ENCODE peak calls at places on chromosomes 12 and 14, in ten cellular contexts. One of them, this sample, is unnamed.

GRCh38 chr12:92044435-92044834 is 101.2 kb downstream of the BTG1 start:
- DNase-seq in lung: no peak
- DNase-seq in PC-3: peak
- DNase-seq in right cardiac atrium: no peak
- DNase-seq in mammary epithelial cell: no peak
- DNase-seq in ascending aorta: no peak
- DNase-seq in left ventricle myocardium inferior: no peak
- DNase-seq in DND-41: no peak
- DNase-seq in mesendoderm: no peak
- DNase-seq in neuronal stem cell: no peak
- DNase-seq in this sample: no peak

GRCh38 chr12:109888179-109889020 is 8.1 kb upstream of the GLTP start:
- DNase-seq in mammary epithelial cell: peak
- DNase-seq in right cardiac atrium: no peak
- DNase-seq in lung: no peak
- DNase-seq in neuronal stem cell: no peak
- DNase-seq in ascending aorta: no peak
- DNase-seq in PC-3: peak
- DNase-seq in mesendoderm: no peak
- DNase-seq in DND-41: no peak
- DNase-seq in left ventricle myocardium inferior: no peak
- DNase-seq in this sample: no peak

GRCh38 chr12:21774358-21775129 is at the start of gene KCNJ8:
- DNase-seq in lung: peak
- DNase-seq in right cardiac atrium: peak
- DNase-seq in mammary epithelial cell: no peak
- DNase-seq in DND-41: no peak
- DNase-seq in neuronal stem cell: peak
- DNase-seq in PC-3: no peak
- DNase-seq in mesendoderm: peak
- DNase-seq in ascending aorta: peak
- DNase-seq in left ventricle myocardium inferior: peak
- DNase-seq in this sample: peak

GRCh38 chr12:90816353-90817089 is 138.5 kb downstream of the CCER1 start:
- DNase-seq in mesendoderm: no peak
- DNase-seq in PC-3: peak
- DNase-seq in left ventricle myocardium inferior: no peak
- DNase-seq in right cardiac atrium: no peak
- DNase-seq in neuronal stem cell: no peak
- DNase-seq in DND-41: no peak
- DNase-seq in ascending aorta: no peak
- DNase-seq in lung: no peak
- DNase-seq in mammary epithelial cell: peak
- DNase-seq in this sample: no peak

GRCh38 chr14:100234511-100234910 is 4.4 kb upstream of the YY1 start:
- DNase-seq in neuronal stem cell: no peak
- DNase-seq in lung: no peak
- DNase-seq in left ventricle myocardium inferior: no peak
- DNase-seq in ascending aorta: no peak
- DNase-seq in mesendoderm: no peak
- DNase-seq in PC-3: no peak
- DNase-seq in DND-41: no peak
- DNase-seq in mammary epithelial cell: no peak
- DNase-seq in right cardiac atrium: no peak
- DNase-seq in this sample: no peak

GRCh38 chr12:9334964-9335363 is 126.8 kb upstream of the PZP start:
- DNase-seq in right cardiac atrium: no peak
- DNase-seq in mesendoderm: no peak
- DNase-seq in mammary epithelial cell: no peak
- DNase-seq in DND-41: no peak
- DNase-seq in PC-3: no peak
- DNase-seq in lung: no peak
- DNase-seq in left ventricle myocardium inferior: no peak
- DNase-seq in neuronal stem cell: no peak
- DNase-seq in ascending aorta: no peak
- DNase-seq in this sample: no peak

GRCh38 chr14:72666610-72667009 is 227.3 kb downstream of the DPF3 start:
- DNase-seq in neuronal stem cell: no peak
- DNase-seq in mesendoderm: no peak
- DNase-seq in DND-41: no peak
- DNase-seq in ascending aorta: no peak
- DNase-seq in PC-3: peak
- DNase-seq in right cardiac atrium: no peak
- DNase-seq in lung: no peak
- DNase-seq in mammary epithelial cell: peak
- DNase-seq in left ventricle myocardium inferior: no peak
- DNase-seq in this sample: no peak

GRCh38 chr14:74259513-74259912 is 20.3 kb downstream of the VSX2 start:
- DNase-seq in DND-41: no peak
- DNase-seq in mammary epithelial cell: no peak
- DNase-seq in ascending aorta: no peak
- DNase-seq in right cardiac atrium: no peak
- DNase-seq in mesendoderm: no peak
- DNase-seq in lung: no peak
- DNase-seq in neuronal stem cell: no peak
- DNase-seq in PC-3: no peak
- DNase-seq in left ventricle myocardium inferior: no peak
- DNase-seq in this sample: no peak

GRCh38 chr12:80837342-80837978 is 100.3 kb downstream of the LIN7A start:
- DNase-seq in left ventricle myocardium inferior: no peak
- DNase-seq in right cardiac atrium: no peak
- DNase-seq in mesendoderm: peak
- DNase-seq in PC-3: peak
- DNase-seq in neuronal stem cell: peak
- DNase-seq in mammary epithelial cell: peak
- DNase-seq in ascending aorta: no peak
- DNase-seq in DND-41: no peak
- DNase-seq in lung: no peak
- DNase-seq in this sample: peak

GRCh38 chr12:73106296-73106695 is 834.1 kb downstream of the TRHDE start:
- DNase-seq in left ventricle myocardium inferior: no peak
- DNase-seq in ascending aorta: no peak
- DNase-seq in DND-41: no peak
- DNase-seq in right cardiac atrium: no peak
- DNase-seq in mammary epithelial cell: peak
- DNase-seq in mesendoderm: peak
- DNase-seq in PC-3: peak
- DNase-seq in lung: no peak
- DNase-seq in neuronal stem cell: no peak
- DNase-seq in this sample: no peak

GRCh38 chr12:107308310-107308709 is 215.0 kb upstream of the CRY1 start:
- DNase-seq in neuronal stem cell: no peak
- DNase-seq in lung: no peak
- DNase-seq in PC-3: no peak
- DNase-seq in left ventricle myocardium inferior: no peak
- DNase-seq in right cardiac atrium: no peak
- DNase-seq in mammary epithelial cell: no peak
- DNase-seq in ascending aorta: no peak
- DNase-seq in DND-41: no peak
- DNase-seq in mesendoderm: no peak
- DNase-seq in this sample: no peak

GRCh38 chr12:107304588-107305532 is 211.5 kb upstream of the CRY1 start:
- DNase-seq in DND-41: no peak
- DNase-seq in PC-3: peak
- DNase-seq in lung: no peak
- DNase-seq in mammary epithelial cell: peak
- DNase-seq in neuronal stem cell: no peak
- DNase-seq in left ventricle myocardium inferior: no peak
- DNase-seq in mesendoderm: no peak
- DNase-seq in right cardiac atrium: no peak
- DNase-seq in ascending aorta: no peak
- DNase-seq in this sample: no peak

GRCh38 chr12:107302649-107303386 is 209.5 kb upstream of the CRY1 start:
- DNase-seq in left ventricle myocardium inferior: no peak
- DNase-seq in DND-41: no peak
- DNase-seq in right cardiac atrium: no peak
- DNase-seq in PC-3: peak
- DNase-seq in mesendoderm: no peak
- DNase-seq in mammary epithelial cell: peak
- DNase-seq in lung: no peak
- DNase-seq in ascending aorta: no peak
- DNase-seq in neuronal stem cell: no peak
- DNase-seq in this sample: no peak

GRCh38 chr12:107309020-107309419 is 215.7 kb upstream of the CRY1 start:
- DNase-seq in lung: no peak
- DNase-seq in ascending aorta: no peak
- DNase-seq in PC-3: no peak
- DNase-seq in DND-41: peak
- DNase-seq in neuronal stem cell: no peak
- DNase-seq in right cardiac atrium: no peak
- DNase-seq in left ventricle myocardium inferior: no peak
- DNase-seq in mesendoderm: no peak
- DNase-seq in mammary epithelial cell: no peak
- DNase-seq in this sample: no peak

DNA sequence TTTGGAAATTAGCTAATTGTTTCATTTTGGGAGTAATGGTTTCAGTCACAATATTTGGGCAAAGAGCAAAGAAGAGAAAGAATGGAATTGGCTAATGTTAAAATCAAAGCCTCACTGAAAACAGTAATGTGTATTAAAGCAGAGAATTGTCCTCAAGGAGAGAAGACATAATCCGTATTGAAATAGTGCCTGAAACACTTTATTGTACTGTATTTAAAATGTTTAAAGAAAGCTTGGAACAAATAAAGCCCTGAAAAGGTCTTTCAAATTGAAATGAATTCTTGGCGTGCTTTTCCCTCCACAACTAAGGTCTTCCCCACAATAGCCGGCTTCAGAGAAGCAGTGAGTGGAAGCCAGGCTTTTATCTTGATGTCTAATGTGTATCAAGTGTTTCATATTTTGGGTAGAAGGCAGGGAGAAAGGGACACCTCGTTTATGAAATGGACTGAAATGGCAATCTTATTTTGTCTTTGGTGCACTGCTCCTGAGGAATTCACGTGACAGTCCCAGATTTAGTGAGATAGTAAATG is 212.9 kb upstream of the CRY1 start:
- DNase-seq in neuronal stem cell: no peak
- DNase-seq in left ventricle myocardium inferior: no peak
- DNase-seq in mesendoderm: no peak
- DNase-seq in right cardiac atrium: no peak
- DNase-seq in mammary epithelial cell: no peak
- DNase-seq in lung: no peak
- DNase-seq in DND-41: no peak
- DNase-seq in ascending aorta: no peak
- DNase-seq in PC-3: no peak
- DNase-seq in this sample: no peak
- H3K27ac ChIP-seq in neuronal stem cell: no peak
- H3K27ac ChIP-seq in left ventricle myocardium inferior: no peak
- H3K27ac ChIP-seq in mesendoderm: no peak
- H3K27ac ChIP-seq in right cardiac atrium: no peak
- H3K27ac ChIP-seq in mammary epithelial cell: no peak
- H3K27ac ChIP-seq in lung: no peak
- H3K27ac ChIP-seq in DND-41: no peak
- H3K27ac ChIP-seq in ascending aorta: no peak
- H3K27ac ChIP-seq in PC-3: no peak
- H3K27ac ChIP-seq in this sample: no peak

DNA sequence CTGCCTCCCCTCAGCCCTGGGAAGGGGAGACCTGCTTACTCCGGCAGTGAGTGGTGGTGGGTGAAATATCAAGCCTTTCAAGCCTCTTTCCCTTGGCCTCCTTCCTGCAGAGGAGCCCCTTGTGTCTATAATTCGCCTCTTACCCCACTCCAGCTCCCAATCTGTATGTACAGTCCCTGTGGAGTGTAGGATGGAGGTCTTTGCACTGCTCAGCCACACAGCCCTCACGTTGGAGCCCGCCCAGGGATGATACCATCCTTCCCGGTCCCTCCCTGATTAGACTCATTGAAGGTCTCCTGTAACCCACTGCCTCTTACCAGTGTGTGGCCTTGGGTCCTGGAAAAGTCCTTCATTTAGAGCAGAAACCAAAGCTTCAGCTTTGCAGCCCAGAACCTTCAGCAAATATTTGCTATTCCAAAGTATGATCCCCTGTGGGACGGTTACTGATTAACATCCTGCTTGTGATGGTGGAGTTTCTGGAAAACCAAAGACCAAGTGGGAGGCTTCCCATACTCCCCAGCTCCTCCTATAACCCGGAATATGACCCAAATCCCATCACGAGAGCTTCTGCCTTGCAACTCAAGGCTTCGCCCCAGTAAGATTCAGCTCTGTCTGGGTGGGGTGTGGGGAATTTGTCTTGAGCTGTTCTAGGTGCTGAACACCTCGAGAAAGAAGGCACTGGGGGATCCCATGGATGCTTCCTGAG is at the start of gene SERPINA10:
- DNase-seq in left ventricle myocardium inferior: no peak
- DNase-seq in DND-41: no peak
- DNase-seq in lung: no peak
- DNase-seq in PC-3: no peak
- DNase-seq in mammary epithelial cell: no peak
- DNase-seq in neuronal stem cell: no peak
- DNase-seq in ascending aorta: no peak
- DNase-seq in mesendoderm: no peak
- DNase-seq in right cardiac atrium: no peak
- DNase-seq in this sample: no peak
- H3K27ac ChIP-seq in left ventricle myocardium inferior: no peak
- H3K27ac ChIP-seq in DND-41: no peak
- H3K27ac ChIP-seq in lung: no peak
- H3K27ac ChIP-seq in PC-3: no peak
- H3K27ac ChIP-seq in mammary epithelial cell: no peak
- H3K27ac ChIP-seq in neuronal stem cell: no peak
- H3K27ac ChIP-seq in ascending aorta: no peak
- H3K27ac ChIP-seq in mesendoderm: no peak
- H3K27ac ChIP-seq in right cardiac atrium: no peak
- H3K27ac ChIP-seq in this sample: no peak

DNA sequence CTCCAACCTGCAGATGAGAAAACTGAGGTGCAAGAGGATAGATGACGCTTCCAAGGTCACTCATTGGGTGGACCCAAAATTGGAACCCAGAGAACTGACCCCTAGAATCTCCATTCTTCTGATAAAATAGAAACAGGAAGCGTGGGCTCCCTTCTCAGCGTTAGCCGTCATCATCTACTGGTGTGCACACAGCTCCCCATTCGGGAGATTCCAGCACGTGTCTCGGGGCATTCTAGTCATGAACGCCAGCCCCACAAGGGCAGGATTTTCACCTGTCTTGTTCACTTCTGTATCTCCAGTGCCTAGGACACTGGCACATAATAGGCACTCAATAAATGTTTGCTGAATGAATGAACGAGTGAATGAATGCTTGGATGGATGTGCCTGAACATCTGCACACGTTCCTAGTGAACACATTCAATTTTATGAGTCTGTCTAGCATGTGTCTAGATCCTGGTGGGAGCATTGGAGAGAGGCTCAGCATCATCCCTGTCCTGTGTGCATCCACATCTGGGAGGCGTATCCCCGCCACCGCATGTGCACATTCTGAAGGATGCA is 30.5 kb downstream of the RASAL1 start:
- DNase-seq in left ventricle myocardium inferior: no peak
- DNase-seq in right cardiac atrium: no peak
- DNase-seq in ascending aorta: no peak
- DNase-seq in DND-41: no peak
- DNase-seq in mesendoderm: no peak
- DNase-seq in neuronal stem cell: no peak
- DNase-seq in PC-3: no peak
- DNase-seq in lung: no peak
- DNase-seq in mammary epithelial cell: no peak
- DNase-seq in this sample: no peak
- H3K27ac ChIP-seq in left ventricle myocardium inferior: no peak
- H3K27ac ChIP-seq in right cardiac atrium: no peak
- H3K27ac ChIP-seq in ascending aorta: no peak
- H3K27ac ChIP-seq in DND-41: no peak
- H3K27ac ChIP-seq in mesendoderm: no peak
- H3K27ac ChIP-seq in neuronal stem cell: no peak
- H3K27ac ChIP-seq in PC-3: no peak
- H3K27ac ChIP-seq in lung: no peak
- H3K27ac ChIP-seq in mammary epithelial cell: no peak
- H3K27ac ChIP-seq in this sample: no peak

GRCh38 chr14:90276627-90277367 is 20.4 kb downstream of the PSMC1 start:
- DNase-seq in right cardiac atrium: no peak
- DNase-seq in DND-41: no peak
- DNase-seq in lung: no peak
- DNase-seq in mammary epithelial cell: no peak
- DNase-seq in ascending aorta: no peak
- DNase-seq in left ventricle myocardium inferior: no peak
- DNase-seq in mesendoderm: peak
- DNase-seq in PC-3: peak
- DNase-seq in neuronal stem cell: no peak
- DNase-seq in this sample: no peak
- H3K27ac ChIP-seq in right cardiac atrium: no peak
- H3K27ac ChIP-seq in DND-41: no peak
- H3K27ac ChIP-seq in lung: no peak
- H3K27ac ChIP-seq in mammary epithelial cell: no peak
- H3K27ac ChIP-seq in ascending aorta: peak
- H3K27ac ChIP-seq in left ventricle myocardium inferior: peak
- H3K27ac ChIP-seq in mesendoderm: no peak
- H3K27ac ChIP-seq in PC-3: no peak
- H3K27ac ChIP-seq in neuronal stem cell: no peak
- H3K27ac ChIP-seq in this sample: no peak

This sample was measured in body of pancreas.